ENCODE peak calls at places on chromosomes 5 and 9, in seven cellular contexts. One of them, this sample, is unnamed.
A peak's percentile ranks its signal among the peaks of the same experiment; 100 is the strongest.

GRCh38 chr5:24714757-24715156 is 70.0 kb upstream of the CDH10 start:
- DNase-seq in stimulated activated CD8-positive, alpha-beta memory T cell treated with anti-CD3 and anti-CD28 coated beads, Interleukin-4, amount 100 ng/mL, for 1 hour: no peak
- DNase-seq in neural crest cell: no peak
- DNase-seq in left cardiac atrium: no peak
- DNase-seq in germinal center: no peak
- DNase-seq in mucosa of gallbladder: no peak
- DNase-seq in AG20443: peak; percentile 10
- DNase-seq in this sample: no peak

GRCh38 chr9:133975511-133975910 is 16.6 kb downstream of the VAV2 start:
- DNase-seq in stimulated activated CD8-positive, alpha-beta memory T cell treated with anti-CD3 and anti-CD28 coated beads, Interleukin-4, amount 100 ng/mL, for 1 hour: no peak
- DNase-seq in neural crest cell: no peak
- DNase-seq in left cardiac atrium: no peak
- DNase-seq in germinal center: no peak
- DNase-seq in mucosa of gallbladder: no peak
- DNase-seq in AG20443: no peak
- DNase-seq in this sample: no peak

GRCh38 chr9:25353783-25354182 is 324.5 kb downstream of the TUSC1 start:
- DNase-seq in stimulated activated CD8-positive, alpha-beta memory T cell treated with anti-CD3 and anti-CD28 coated beads, Interleukin-4, amount 100 ng/mL, for 1 hour: no peak
- DNase-seq in neural crest cell: no peak
- DNase-seq in left cardiac atrium: no peak
- DNase-seq in germinal center: no peak
- DNase-seq in mucosa of gallbladder: no peak
- DNase-seq in AG20443: no peak
- DNase-seq in this sample: no peak

GRCh38 chr5:171207256-171207866 is 101.7 kb upstream of the TLX3 start:
- DNase-seq in stimulated activated CD8-positive, alpha-beta memory T cell treated with anti-CD3 and anti-CD28 coated beads, Interleukin-4, amount 100 ng/mL, for 1 hour: no peak
- DNase-seq in neural crest cell: peak; percentile 33
- DNase-seq in left cardiac atrium: no peak
- DNase-seq in germinal center: peak; percentile 6
- DNase-seq in mucosa of gallbladder: peak; percentile 17
- DNase-seq in AG20443: peak; percentile 64
- DNase-seq in this sample: peak; percentile 12

GRCh38 chr5:39586185-39586584 is 161.4 kb upstream of the DAB2 start:
- DNase-seq in stimulated activated CD8-positive, alpha-beta memory T cell treated with anti-CD3 and anti-CD28 coated beads, Interleukin-4, amount 100 ng/mL, for 1 hour: no peak
- DNase-seq in neural crest cell: no peak
- DNase-seq in left cardiac atrium: no peak
- DNase-seq in germinal center: no peak
- DNase-seq in mucosa of gallbladder: no peak
- DNase-seq in AG20443: no peak
- DNase-seq in this sample: no peak

GRCh38 chr9:122572456-122572855 is 10.7 kb downstream of the OR1L8 start:
- DNase-seq in stimulated activated CD8-positive, alpha-beta memory T cell treated with anti-CD3 and anti-CD28 coated beads, Interleukin-4, amount 100 ng/mL, for 1 hour: no peak
- DNase-seq in neural crest cell: no peak
- DNase-seq in left cardiac atrium: no peak
- DNase-seq in germinal center: no peak
- DNase-seq in mucosa of gallbladder: no peak
- DNase-seq in AG20443: peak; percentile 76
- DNase-seq in this sample: no peak

GRCh38 chr5:176612855-176613254 is 2.9 kb upstream of the GPRIN1 start:
- DNase-seq in stimulated activated CD8-positive, alpha-beta memory T cell treated with anti-CD3 and anti-CD28 coated beads, Interleukin-4, amount 100 ng/mL, for 1 hour: no peak
- DNase-seq in neural crest cell: no peak
- DNase-seq in left cardiac atrium: no peak
- DNase-seq in germinal center: no peak
- DNase-seq in mucosa of gallbladder: no peak
- DNase-seq in AG20443: no peak
- DNase-seq in this sample: no peak

GRCh38 chr9:114416290-114416689 is 28.5 kb upstream of the AKNA start:
- DNase-seq in stimulated activated CD8-positive, alpha-beta memory T cell treated with anti-CD3 and anti-CD28 coated beads, Interleukin-4, amount 100 ng/mL, for 1 hour: no peak
- DNase-seq in neural crest cell: no peak
- DNase-seq in left cardiac atrium: no peak
- DNase-seq in germinal center: no peak
- DNase-seq in mucosa of gallbladder: no peak
- DNase-seq in AG20443: no peak
- DNase-seq in this sample: no peak

GRCh38 chr5:170393958-170394357 is 4.8 kb upstream of the KCNMB1 start:
- DNase-seq in stimulated activated CD8-positive, alpha-beta memory T cell treated with anti-CD3 and anti-CD28 coated beads, Interleukin-4, amount 100 ng/mL, for 1 hour: no peak
- DNase-seq in neural crest cell: no peak
- DNase-seq in left cardiac atrium: no peak
- DNase-seq in germinal center: no peak
- DNase-seq in mucosa of gallbladder: no peak
- DNase-seq in AG20443: no peak
- DNase-seq in this sample: no peak

GRCh38 chr5:143874312-143874711 is 62.4 kb downstream of the HMHB1 start:
- DNase-seq in stimulated activated CD8-positive, alpha-beta memory T cell treated with anti-CD3 and anti-CD28 coated beads, Interleukin-4, amount 100 ng/mL, for 1 hour: no peak
- DNase-seq in neural crest cell: no peak
- DNase-seq in left cardiac atrium: no peak
- DNase-seq in germinal center: no peak
- DNase-seq in mucosa of gallbladder: no peak
- DNase-seq in AG20443: peak; percentile 34
- DNase-seq in this sample: no peak

GRCh38 chr5:96780626-96781025 is 27.1 kb downstream of the ERAP1 start:
- DNase-seq in stimulated activated CD8-positive, alpha-beta memory T cell treated with anti-CD3 and anti-CD28 coated beads, Interleukin-4, amount 100 ng/mL, for 1 hour: no peak
- DNase-seq in neural crest cell: no peak
- DNase-seq in left cardiac atrium: no peak
- DNase-seq in germinal center: no peak
- DNase-seq in mucosa of gallbladder: no peak
- DNase-seq in AG20443: no peak
- DNase-seq in this sample: no peak

GRCh38 chr9:128819716-128820664 is 1.7 kb downstream of the ENDOG start:
- DNase-seq in stimulated activated CD8-positive, alpha-beta memory T cell treated with anti-CD3 and anti-CD28 coated beads, Interleukin-4, amount 100 ng/mL, for 1 hour: no peak
- DNase-seq in neural crest cell: no peak
- DNase-seq in left cardiac atrium: peak; percentile 61
- DNase-seq in germinal center: no peak
- DNase-seq in mucosa of gallbladder: peak; percentile 67
- DNase-seq in AG20443: peak; percentile 41
- DNase-seq in this sample: no peak

GRCh38 chr5:72210913-72211670 is 103.8 kb downstream of the MAP1B start:
- DNase-seq in stimulated activated CD8-positive, alpha-beta memory T cell treated with anti-CD3 and anti-CD28 coated beads, Interleukin-4, amount 100 ng/mL, for 1 hour: no peak
- DNase-seq in neural crest cell: no peak
- DNase-seq in left cardiac atrium: peak; percentile 75
- DNase-seq in germinal center: no peak
- DNase-seq in mucosa of gallbladder: peak; percentile 27
- DNase-seq in AG20443: peak; percentile 60
- DNase-seq in this sample: no peak

This sample was measured in iPS DF 19.7.